ENCODE peak calls at places on chromosomes 4 and X, in four cellular contexts. N, Q, E and A are unnamed samples.
A peak's percentile ranks its signal among the peaks of the same experiment; 100 is the strongest.

GRCh38 chr4:78682090-78682489 is 94.1 kb upstream of the BMP2K start:
- DNase-seq in N (no peak), Q (no peak), E (no peak), A (no peak)

GRCh38 chrX:28693101-28693500 is 105.9 kb downstream of the IL1RAPL1 start:
- DNase-seq in N (no peak), Q (no peak), E (no peak), A (no peak)

GRCh38 chr4:165457793-165458192 is 79.0 kb downstream of the CPE start:
- DNase-seq in N (no peak), Q (no peak), E (no peak), A (no peak)

GRCh38 chr4:6893449-6894085 is 16.1 kb upstream of the TBC1D14 start:
- DNase-seq in N (no peak), Q (peak; percentile 73), E (no peak), A (no peak)

GRCh38 chrX:21855937-21856415 is at the start of gene YY2:
- DNase-seq in N (no peak), Q (no peak), E (no peak), A (no peak)

GRCh38 chr4:152971053-152971452 is 34.9 kb downstream of the FHDC1 start:
- DNase-seq in N (no peak), Q (no peak), E (no peak), A (no peak)

GRCh38 chrX:150777328-150777992 is 84.3 kb downstream of the MTMR1 start:
- DNase-seq in N (no peak), Q (no peak), E (no peak), A (no peak)

GRCh38 chr4:157221895-157222763 is 1.6 kb downstream of the GRIA2 start:
- DNase-seq in N (no peak), Q (no peak), E (no peak), A (no peak)

GRCh38 chr4:81648576-81649272 is 177.0 kb upstream of the RASGEF1B start:
- DNase-seq in N (no peak), Q (no peak), E (no peak), A (no peak)

GRCh38 chr4:145839151-145839550 is 99.5 kb downstream of the ZNF827 start:
- DNase-seq in N (no peak), Q (no peak), E (no peak), A (no peak)

GRCh38 chr4:77188498-77189187 is 31.6 kb downstream of the CCNG2 start:
- DNase-seq in N (no peak), Q (no peak), E (no peak), A (no peak)

GRCh38 chr4:35252866-35253265 is 991.4 kb downstream of the ARAP2 start:
- DNase-seq in N (no peak), Q (no peak), E (no peak), A (no peak)

GRCh38 chr4:134645778-134646177 is 444.2 kb upstream of the PABPC4L start:
- DNase-seq in N (no peak), Q (no peak), E (no peak), A (no peak)

GRCh38 chr4:134650461-134650860 is 448.9 kb upstream of the PABPC4L start:
- DNase-seq in N (no peak), Q (no peak), E (no peak), A (no peak)
- H3K4me3 ChIP-seq in N (no peak overlapping the region), Q (no peak overlapping the region), E (no peak overlapping the region), A (no peak overlapping the region)

DNA sequence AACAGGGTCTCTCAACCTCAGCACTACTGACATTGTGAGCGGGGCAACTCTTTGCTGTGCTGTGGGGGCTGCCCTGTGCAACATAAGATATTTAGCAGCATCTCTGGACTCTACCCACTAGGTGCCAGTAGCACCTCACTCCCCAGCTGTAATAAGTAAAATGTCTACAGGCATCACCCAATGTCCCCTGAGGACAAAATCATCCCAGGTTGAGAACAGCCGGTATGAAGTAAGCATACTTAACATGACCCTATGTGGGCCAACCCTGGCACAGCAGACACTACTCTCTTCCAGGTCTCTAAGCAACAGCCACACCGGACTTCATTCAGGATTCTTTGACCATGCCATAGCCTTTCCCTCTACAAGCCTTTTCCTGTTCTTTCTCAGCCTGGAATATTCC is 10.5 kb upstream of the MGST2 start:
- DNase-seq in N (no peak), Q (peak; percentile 27), E (no peak), A (no peak)
- TF ChIP-seq CTCF in N (peak; percentile 38), Q (peak; percentile 57), E (peak; percentile 45), A (peak; percentile 50)

GRCh38 chrX:72107320-72107719 is 24.4 kb downstream of the RTL5 start:
- DNase-seq in N (no peak), Q (no peak), E (no peak), A (no peak)
- H3K4me3 ChIP-seq in N (no peak overlapping the region), Q (no peak overlapping the region), E (no peak overlapping the region), A (no peak overlapping the region)

DNA sequence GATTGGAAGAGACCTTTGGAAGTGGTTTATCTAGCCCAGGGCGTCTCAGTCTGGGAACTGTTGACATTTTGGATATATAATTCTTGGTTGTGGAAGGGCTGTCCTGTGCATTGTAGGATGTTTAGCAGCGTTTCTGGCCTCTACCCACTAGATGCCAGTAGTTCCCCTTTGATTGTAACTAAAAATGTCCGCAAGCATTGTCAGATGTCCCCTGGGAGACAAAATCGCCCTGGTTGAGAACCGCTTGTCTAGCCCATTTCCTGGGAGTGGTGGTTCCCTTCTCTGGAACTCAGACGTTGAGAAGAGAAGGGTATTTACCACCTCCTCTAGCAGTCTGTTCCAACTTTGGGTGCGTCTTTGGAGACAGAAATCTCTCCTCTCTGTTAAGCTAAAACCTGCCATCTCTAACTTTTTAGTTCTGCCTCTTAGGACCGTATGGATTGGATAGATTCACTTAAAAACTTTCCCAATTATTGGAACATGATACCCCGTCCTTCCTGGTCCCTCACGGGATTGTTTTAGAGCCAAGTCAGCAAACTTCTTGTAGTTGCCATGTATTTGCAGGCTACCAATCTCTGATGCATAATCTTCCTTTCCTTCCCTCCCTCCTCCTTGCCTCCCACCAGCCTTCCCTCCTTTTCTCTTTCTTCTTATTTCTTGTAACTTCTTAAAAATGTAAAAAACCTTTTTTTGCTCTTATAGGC is 13.9 kb downstream of the TMEM165 start:
- DNase-seq in N (no peak), Q (no peak), E (no peak), A (no peak)
- TF ChIP-seq CTCF in N (peak; percentile 24), Q (peak; percentile 41), E (peak; percentile 9), A (peak; percentile 26)

GRCh38 chrX:137031039-137031438 is 2.8 kb downstream of the GPR101 start:
- DNase-seq in N (no peak), Q (no peak), E (no peak), A (no peak)
- H3K4me3 ChIP-seq in N (no peak overlapping the region), Q (no peak overlapping the region), E (no peak overlapping the region), A (no peak overlapping the region)